ENCODE peak calls at places on chromosomes 4 and X, in four cellular contexts. K, G, X and T are unnamed samples.

GRCh38 chr4:143375326-143376073 is 38.8 kb downstream of the GAB1 start:
- DNase-seq in K (no peak), G (no peak), X (no peak), T (no peak)

GRCh38 chrX:150649096-150649870 is 43.9 kb upstream of the MTMR1 start:
- DNase-seq in K (peak), G (no peak), X (peak), T (no peak)

GRCh38 chr4:155964016-155964891 is 10.6 kb upstream of the CTSO start:
- DNase-seq in K (peak), G (no peak), X (no peak), T (no peak)

GRCh38 chr4:75995727-75996126 is 5.0 kb upstream of the SDAD1 start:
- DNase-seq in K (no peak), G (no peak), X (peak), T (peak)

GRCh38 chr4:8282742-8283141 is 13.2 kb downstream of the HTRA3 start:
- DNase-seq in K (no peak), G (peak), X (no peak), T (no peak)

GRCh38 chrX:150212672-150213480 is 150.2 kb upstream of the MAMLD1 start:
- DNase-seq in K (no peak), G (no peak), X (peak), T (no peak)

GRCh38 chr4:151485541-151486131 is 76.7 kb downstream of the FHIP1A start:
- DNase-seq in K (no peak), G (no peak), X (no peak), T (no peak)

GRCh38 chr4:24680746-24681145 is 96.4 kb upstream of the DHX15 start:
- DNase-seq in K (no peak), G (no peak), X (no peak), T (no peak)

GRCh38 chr4:114921790-114922581 is 191.4 kb downstream of the NDST4 start:
- DNase-seq in K (no peak), G (no peak), X (no peak), T (no peak)

GRCh38 chr4:102610007-102610406 is 108.8 kb downstream of the NFKB1 start:
- DNase-seq in K (no peak), G (no peak), X (peak), T (no peak)

GRCh38 chrX:69126642-69127041 is 38.6 kb downstream of the PJA1 start:
- DNase-seq in K (no peak), G (no peak), X (no peak), T (no peak)

GRCh38 chr4:127708985-127709384 is 21.2 kb upstream of the SLC25A31 start:
- DNase-seq in K (peak), G (no peak), X (peak), T (no peak)

GRCh38 chrX:65866146-65866545 is 173.7 kb downstream of the VSIG4 start:
- DNase-seq in K (no peak), G (no peak), X (no peak), T (no peak)

GRCh38 chr4:96092151-96092705 is 252.3 kb downstream of the PDHA2 start:
- DNase-seq in K (no peak), G (no peak), X (no peak), T (no peak)

GRCh38 chr4:24368801-24369200 is 215.6 kb downstream of the DHX15 start:
- DNase-seq in K (no peak), G (no peak), X (no peak), T (no peak)

GRCh38 chr4:39032218-39033085 is at the start of gene TMEM156:
- DNase-seq in K (no peak), G (no peak), X (peak), T (no peak)

GRCh38 chr4:140095694-140096482 is 58.1 kb downstream of the MAML3 start:
- DNase-seq in K (no peak), G (no peak), X (peak), T (peak)

GRCh38 chrX:20265726-20266681 is 705 bp downstream of the RPS6KA3 start:
- DNase-seq in K (peak), G (peak), X (peak), T (no peak)

GRCh38 chr4:112648263-112649054 is 11.5 kb downstream of the LARP7 start:
- DNase-seq in K (no peak), G (no peak), X (peak), T (no peak)

GRCh38 chrX:153334654-153335295 is 822 bp downstream of the ZNF275 start:
- DNase-seq in K (no peak), G (no peak), X (no peak), T (no peak)

GRCh38 chr4:71187399-71188196 is 151.2 kb upstream of the SLC4A4 start:
- DNase-seq in K (no peak), G (no peak), X (peak), T (no peak)

GRCh38 chr4:144174401-144175067 is 34.0 kb upstream of the GYPA start:
- DNase-seq in K (no peak), G (no peak), X (peak), T (no peak)

GRCh38 chr4:83876047-83876446 is 340.1 kb downstream of the GPAT3 start:
- DNase-seq in K (no peak), G (no peak), X (peak), T (no peak)

GRCh38 chr4:3121596-3121995 is 47.1 kb downstream of the HTT start:
- DNase-seq in K (no peak), G (no peak), X (no peak), T (no peak)

GRCh38 chrX:40170830-40171512 is 73.2 kb upstream of the BCOR start:
- DNase-seq in K (peak), G (no peak), X (no peak), T (no peak)

GRCh38 chrX:40172980-40173661 is 75.4 kb upstream of the BCOR start:
- DNase-seq in K (no peak), G (peak), X (no peak), T (no peak)

GRCh38 chrX:40173662-40174593 is 76.2 kb upstream of the BCOR start:
- DNase-seq in K (peak), G (peak), X (no peak), T (no peak)

GRCh38 chrX:40171513-40172168 is 73.9 kb upstream of the BCOR start:
- DNase-seq in K (peak), G (peak), X (no peak), T (no peak)

DNA sequence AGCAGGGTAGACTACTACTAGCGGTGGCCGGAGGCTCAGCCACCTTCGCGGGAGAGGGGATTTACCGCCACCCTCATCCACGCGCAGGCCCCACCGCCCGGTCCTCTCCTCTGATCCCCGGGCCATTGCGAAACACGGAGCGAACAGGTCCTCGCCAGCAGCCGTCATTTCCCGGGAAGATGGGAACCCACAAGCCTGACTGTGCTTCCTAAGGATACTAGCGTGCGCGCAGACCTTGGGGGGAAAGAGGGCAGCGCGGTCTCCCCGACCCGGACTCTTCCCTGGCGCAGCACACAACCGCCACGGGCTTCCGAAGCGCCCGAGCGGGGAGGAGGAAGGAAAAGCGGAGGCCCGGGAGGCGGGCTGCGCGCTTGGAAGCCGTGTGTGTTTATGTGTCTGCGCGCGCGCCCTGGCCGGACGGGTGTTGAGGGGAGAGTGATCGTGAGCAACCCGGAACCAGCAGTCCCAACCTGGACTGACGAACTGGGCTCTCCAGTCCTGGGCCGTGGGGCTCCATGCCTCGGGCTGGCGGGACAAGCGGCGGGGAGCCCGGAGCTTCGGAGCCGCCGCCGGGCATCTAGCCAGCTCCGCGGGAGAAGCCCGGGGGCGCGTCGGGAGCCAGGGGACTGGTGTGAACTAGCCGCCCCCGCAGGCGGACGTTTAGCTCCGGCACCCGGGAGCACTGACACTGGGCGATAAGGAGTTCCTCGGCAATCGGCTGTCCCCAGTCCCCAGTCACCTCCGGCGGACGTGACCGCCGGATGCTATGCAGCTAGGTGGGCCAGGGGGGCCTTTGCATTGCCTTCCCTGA is 74.6 kb upstream of the BCOR start:
- DNase-seq in K (peak), G (peak), X (peak), T (no peak)
- TF ChIP-seq POLR2A in K (no peak), G (no peak), X (no peak), T (no peak)

GRCh38 chrX:53190363-53190960 is 34.5 kb downstream of the KDM5C start:
- DNase-seq in K (no peak), G (no peak), X (no peak), T (no peak)
- TF ChIP-seq POLR2A in K (no peak), G (no peak), X (no peak), T (no peak)

GRCh38 chr4:51843309-51844156 is 580 bp downstream of the DCUN1D4 start:
- DNase-seq in K (peak), G (peak), X (peak), T (peak)

GRCh38 chr4:51842554-51843308 is at the start of gene DCUN1D4:
- DNase-seq in K (peak), G (peak), X (peak), T (peak)

GRCh38 chr4:51845055-51845426 is 2.1 kb downstream of the DCUN1D4 start:
- DNase-seq in K (no peak), G (no peak), X (no peak), T (no peak)

GRCh38 chr4:51845736-51846135 is 2.8 kb downstream of the DCUN1D4 start:
- DNase-seq in K (no peak), G (no peak), X (no peak), T (no peak)

DNA sequence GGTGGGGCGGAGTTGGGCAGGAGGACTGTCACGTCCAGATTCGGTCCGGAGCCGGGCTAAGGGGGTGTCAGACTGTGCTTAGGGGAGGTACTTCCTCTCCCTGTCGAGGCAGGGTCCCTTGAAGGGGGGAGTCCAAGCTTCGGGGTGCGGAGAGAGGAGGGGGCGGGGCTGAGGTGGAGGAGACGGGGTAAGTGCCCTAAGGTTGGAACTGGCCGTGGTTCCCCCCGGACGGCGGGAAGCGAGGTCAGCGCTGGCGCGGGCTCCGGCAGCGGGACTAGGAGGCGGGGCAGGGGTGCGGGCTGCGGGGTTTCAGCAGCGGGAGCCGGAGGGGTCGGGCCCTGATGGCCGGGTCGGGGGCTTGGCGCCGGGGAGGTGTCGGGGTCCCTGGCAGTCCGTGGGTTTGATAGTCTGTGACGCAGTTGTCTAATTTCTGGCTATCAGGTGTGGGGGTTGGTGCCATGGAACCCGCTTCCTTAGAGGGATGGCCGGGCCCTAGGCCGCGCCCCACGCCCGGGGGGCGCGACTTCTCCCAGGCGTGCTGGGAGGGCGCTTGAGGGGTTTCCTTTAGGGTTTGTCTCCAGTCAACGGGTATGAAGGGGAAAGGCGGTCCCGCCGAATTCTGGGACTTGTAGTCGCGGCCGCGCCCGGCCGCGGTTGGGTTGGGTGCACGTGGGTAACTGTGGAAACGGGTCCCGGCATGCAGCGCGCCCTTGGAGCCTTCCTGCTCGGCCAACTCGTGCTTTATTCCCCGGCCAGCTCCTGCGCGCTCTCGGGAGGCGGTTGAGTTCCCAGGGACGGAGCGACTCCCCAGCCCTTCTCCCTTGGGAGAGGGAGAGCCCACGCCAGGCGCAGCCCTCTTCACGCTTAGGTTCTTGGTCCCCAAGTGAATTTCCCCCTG is 1.5 kb downstream of the DCUN1D4 start:
- DNase-seq in K (peak), G (peak), X (peak), T (peak)
- TF ChIP-seq POLR2A in K (peak), G (no peak), X (no peak), T (no peak)

GRCh38 chr4:28462766-28463165 is 1602.1 kb downstream of the STIM2 start:
- DNase-seq in K (no peak), G (no peak), X (peak), T (no peak)
- TF ChIP-seq POLR2A in K (no peak), G (no peak), X (no peak), T (no peak)

DNA sequence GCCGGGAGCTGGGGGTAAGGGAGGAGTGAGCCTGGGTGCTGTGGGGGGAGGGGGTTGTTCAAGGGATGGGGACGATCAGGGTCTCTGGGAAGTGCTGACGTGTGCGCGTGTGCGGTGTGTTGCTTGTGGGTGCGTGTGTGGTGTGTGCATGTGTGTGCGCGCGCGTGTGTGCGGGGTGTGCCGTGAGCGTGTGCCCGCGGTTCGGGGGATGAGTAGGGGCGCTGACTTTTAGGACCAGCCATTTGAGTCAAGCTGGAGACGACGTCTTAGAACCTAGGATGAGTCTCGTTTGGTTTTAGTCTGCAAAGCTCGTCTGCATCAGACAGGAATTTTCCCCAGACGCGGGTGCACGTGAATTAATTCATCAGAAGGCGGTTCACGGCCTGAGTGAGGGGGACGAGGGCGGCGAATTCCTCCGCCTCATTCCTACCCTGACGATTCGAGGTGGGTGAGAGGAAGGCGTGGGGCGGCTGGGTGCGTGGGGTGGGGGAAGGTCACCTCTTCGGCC is 950 bp upstream of the TMEM271 start:
- DNase-seq in K (no peak), G (no peak), X (no peak), T (no peak)
- TF ChIP-seq POLR2A in K (no peak), G (no peak), X (no peak), T (no peak)

GRCh38 chr4:153465583-153465921 is 608 bp upstream of the TMEM131L start:
- DNase-seq in K (peak), G (peak), X (peak), T (peak)
- TF ChIP-seq POLR2A in K (no peak), G (no peak), X (no peak), T (no peak)

GRCh38 chr4:26289421-26289820 is 31.4 kb upstream of the RBPJ start:
- DNase-seq in K (no peak), G (no peak), X (no peak), T (no peak)

GRCh38 chr4:26290276-26290675 is 30.5 kb upstream of the RBPJ start:
- DNase-seq in K (no peak), G (no peak), X (no peak), T (no peak)

GRCh38 chr4:26285272-26285671 is 35.5 kb upstream of the RBPJ start:
- DNase-seq in K (no peak), G (no peak), X (no peak), T (no peak)

GRCh38 chr4:26287748-26288147 is 33.1 kb upstream of the RBPJ start:
- DNase-seq in K (no peak), G (no peak), X (no peak), T (no peak)

DNA sequence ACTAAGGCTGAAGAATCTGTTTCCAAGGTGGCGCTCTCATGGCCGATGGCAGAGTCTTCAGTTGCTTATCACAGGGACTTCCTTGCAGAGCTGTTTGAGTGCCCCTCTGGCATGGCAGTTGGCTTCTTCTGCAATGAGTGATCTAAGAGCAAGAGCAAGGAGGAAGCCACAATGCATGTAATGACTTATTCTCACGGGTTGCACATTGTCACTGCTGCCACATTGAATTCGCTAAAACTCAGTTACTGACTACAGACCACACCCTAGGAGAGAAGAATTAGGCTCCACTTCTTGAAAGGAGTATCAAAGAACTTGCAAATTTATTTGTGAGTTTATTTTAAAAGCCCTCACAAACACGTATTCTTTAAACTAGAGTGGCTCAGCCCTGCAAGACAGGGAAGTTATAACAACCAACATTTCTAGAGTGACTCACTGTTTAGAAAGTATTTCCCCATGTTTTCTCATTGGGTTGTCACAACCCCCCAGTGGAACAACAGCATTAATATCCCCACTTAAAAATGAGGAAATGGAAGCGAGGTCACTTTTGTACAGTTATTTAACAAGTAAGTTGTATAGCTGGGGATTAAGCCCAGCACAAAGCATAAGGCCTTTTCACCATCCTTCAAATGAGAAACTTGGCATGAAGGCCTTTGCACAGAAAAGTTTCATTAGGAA is 32.4 kb upstream of the RBPJ start:
- DNase-seq in K (no peak), G (no peak), X (peak), T (no peak)
- TF ChIP-seq POLR2A in K (no peak), G (no peak), X (no peak), T (no peak)

GRCh38 chr4:37687175-37687525 is 974 bp upstream of the RELL1 start:
- DNase-seq in K (no peak), G (no peak), X (no peak), T (peak)

GRCh38 chr4:37685211-37685725 is 908 bp downstream of the RELL1 start:
- DNase-seq in K (peak), G (no peak), X (peak), T (peak)

GRCh38 chr4:37685726-37686372 is 327 bp downstream of the RELL1 start:
- DNase-seq in K (peak), G (peak), X (peak), T (peak)

GRCh38 chr4:37687666-37688065 is 1.5 kb upstream of the RELL1 start:
- DNase-seq in K (no peak), G (no peak), X (no peak), T (peak)

GRCh38 chr4:37686373-37687174 is at the start of gene RELL1:
- DNase-seq in K (peak), G (peak), X (peak), T (peak)
- TF ChIP-seq POLR2A in K (peak), G (no peak), X (no peak), T (no peak)

DNA sequence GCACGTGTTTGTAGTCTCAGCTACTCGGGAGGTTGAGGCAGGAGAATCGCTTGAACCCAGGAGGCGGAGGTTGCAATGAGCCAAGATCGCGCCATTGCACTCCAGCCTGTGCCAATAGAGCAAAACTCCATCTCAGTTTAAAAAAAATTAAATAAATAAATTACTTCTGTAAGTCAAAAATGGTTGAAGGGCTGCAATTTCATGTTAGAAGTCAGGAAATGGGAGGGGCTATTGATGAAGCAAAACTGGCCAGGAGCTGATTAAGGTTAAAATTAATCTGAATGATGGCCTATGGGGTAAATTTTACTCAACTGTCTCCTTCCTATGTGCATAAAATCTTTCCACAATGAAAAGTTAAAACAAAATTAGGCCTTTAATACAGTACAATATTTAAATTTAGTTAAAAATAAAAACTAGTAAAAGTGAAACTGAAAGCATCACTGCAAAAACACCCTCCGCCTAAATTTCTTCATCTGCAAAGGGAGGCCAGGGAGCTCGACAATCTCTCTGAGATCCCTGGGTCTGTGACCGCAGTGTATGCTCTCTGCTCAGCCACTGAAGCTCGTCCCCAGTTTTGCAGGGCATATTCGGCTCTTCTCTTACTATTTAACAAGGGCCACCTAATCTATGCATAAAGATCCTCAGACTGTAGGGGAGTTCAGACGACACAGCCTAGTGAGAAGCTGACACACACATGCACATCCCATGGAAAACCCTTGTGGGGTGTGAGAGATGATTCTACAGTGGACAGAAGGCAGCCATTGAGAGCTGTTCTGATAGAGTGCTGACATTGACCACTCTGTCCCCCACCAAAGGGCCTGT is 57.2 kb downstream of the IRF2 start:
- DNase-seq in K (no peak), G (no peak), X (peak), T (no peak)
- TF ChIP-seq POLR2A in K (no peak), G (no peak), X (no peak), T (no peak)